ENCODE peak calls at places on chromosomes 4 and X, in eight cellular contexts. N is A172, G is endodermal cell, D is IMR-90, W is GM13977, S is fibroblast of the aortic adventitia, T is KBM-7, J is NCI-H146. V is an unnamed sample.

GRCh38 chr4:88021824-88022223 is 14.4 kb downstream of the PKD2 start:
- DNase-seq in N (no peak), G (no peak), D (peak), W (no peak), S (peak), T (no peak), J (no peak), V (no peak)

GRCh38 chrX:41335590-41336331 is 1.8 kb downstream of the DDX3X start:
- DNase-seq in N (no peak), G (no peak), D (peak), W (no peak), S (peak), T (no peak), J (no peak), V (no peak)

GRCh38 chrX:134459683-134460004 is 321 bp upstream of the HPRT1 start:
- DNase-seq in N (no peak), G (no peak), D (no peak), W (no peak), S (peak), T (peak), J (no peak), V (no peak)

GRCh38 chrX:22159071-22159470 is 113.6 kb upstream of the CBLL2 start:
- DNase-seq in N (peak), G (no peak), D (peak), W (no peak), S (peak), T (no peak), J (no peak), V (no peak)

GRCh38 chr4:100190643-100191600 is 654 bp upstream of the DDIT4L start:
- DNase-seq in N (no peak), G (peak), D (peak), W (no peak), S (peak), T (no peak), J (no peak), V (no peak)

GRCh38 chr4:168528131-168528949 is 31.5 kb downstream of the PALLD start:
- DNase-seq in N (peak), G (no peak), D (peak), W (no peak), S (peak), T (no peak), J (no peak), V (no peak)

GRCh38 chr4:24843121-24843520 is 47.7 kb downstream of the SOD3 start:
- DNase-seq in N (no peak), G (no peak), D (no peak), W (no peak), S (no peak), T (no peak), J (no peak), V (no peak)

GRCh38 chr4:110412354-110412753 is 63.6 kb upstream of the ENPEP start:
- DNase-seq in N (no peak), G (no peak), D (no peak), W (no peak), S (no peak), T (no peak), J (no peak), V (no peak)

GRCh38 chr4:158155656-158156356 is 17.0 kb downstream of the GASK1B start:
- DNase-seq in N (no peak), G (peak), D (no peak), W (no peak), S (no peak), T (no peak), J (peak), V (no peak)

GRCh38 chr4:163486321-163486720 is 8.2 kb upstream of the TMA16 start:
- DNase-seq in N (no peak), G (no peak), D (no peak), W (no peak), S (no peak), T (no peak), J (no peak), V (no peak)

GRCh38 chrX:63250253-63250868 is 100.8 kb downstream of the SPIN4 start:
- DNase-seq in N (peak), G (peak), D (peak), W (peak), S (peak), T (peak), J (no peak), V (peak)

GRCh38 chrX:13487731-13488505 is 81.5 kb upstream of the EGFL6 start:
- DNase-seq in N (peak), G (peak), D (peak), W (peak), S (peak), T (peak), J (peak), V (peak)

GRCh38 chrX:43973249-43973672 is at the start of gene NDP:
- DNase-seq in N (no peak), G (peak), D (no peak), W (no peak), S (no peak), T (no peak), J (no peak), V (no peak)

GRCh38 chr4:70061980-70062379 is 11.7 kb downstream of the HTN1 start:
- DNase-seq in N (no peak), G (no peak), D (no peak), W (no peak), S (no peak), T (no peak), J (no peak), V (no peak)

GRCh38 chr4:93174598-93174997 is 654.0 kb upstream of the ATOH1 start:
- DNase-seq in N (no peak), G (no peak), D (no peak), W (no peak), S (no peak), T (no peak), J (no peak), V (no peak)

GRCh38 chr4:84879651-84880200 is 86.8 kb downstream of the WDFY3 start:
- DNase-seq in N (no peak), G (no peak), D (peak), W (no peak), S (no peak), T (no peak), J (no peak), V (no peak)

GRCh38 chr4:119025440-119025839 is 110.2 kb upstream of the MYOZ2 start:
- DNase-seq in N (peak), G (no peak), D (peak), W (no peak), S (peak), T (peak), J (no peak), V (peak)

GRCh38 chrX:129193357-129193756 is 329.9 kb downstream of the SMARCA1 start:
- DNase-seq in N (peak), G (no peak), D (no peak), W (no peak), S (no peak), T (no peak), J (peak), V (no peak)

GRCh38 chrX:46647251-46647650 is 73.7 kb downstream of the CHST7 start:
- DNase-seq in N (no peak), G (no peak), D (no peak), W (no peak), S (peak), T (no peak), J (no peak), V (no peak)

GRCh38 chr4:158811704-158812103 is 42.9 kb downstream of the FNIP2 start:
- DNase-seq in N (peak), G (no peak), D (no peak), W (no peak), S (no peak), T (peak), J (peak), V (peak)

GRCh38 chr4:1610791-1611500 is 73.2 kb downstream of the FAM53A start:
- DNase-seq in N (no peak), G (no peak), D (no peak), W (no peak), S (no peak), T (no peak), J (no peak), V (no peak)

GRCh38 chrX:30504309-30504708 is 73.3 kb downstream of the TASL start:
- DNase-seq in N (peak), G (no peak), D (peak), W (peak), S (peak), T (peak), J (peak), V (peak)

GRCh38 chr4:109562457-109563237 is 2.6 kb downstream of the MCUB start:
- DNase-seq in N (no peak), G (no peak), D (no peak), W (no peak), S (no peak), T (no peak), J (peak), V (no peak)

GRCh38 chrX:20265726-20266681 is 705 bp downstream of the RPS6KA3 start:
- DNase-seq in N (peak), G (peak), D (peak), W (peak), S (no peak), T (peak), J (peak), V (peak)

GRCh38 chrX:44996282-44996681 is 123.3 kb downstream of the KDM6A start:
- DNase-seq in N (no peak), G (no peak), D (no peak), W (peak), S (no peak), T (no peak), J (no peak), V (no peak)

GRCh38 chr4:114867291-114867690 is 246.1 kb downstream of the NDST4 start:
- DNase-seq in N (no peak), G (no peak), D (no peak), W (no peak), S (no peak), T (no peak), J (no peak), V (no peak)

GRCh38 chrX:120446503-120446902 is 22.6 kb downstream of the LAMP2 start:
- DNase-seq in N (peak), G (no peak), D (peak), W (no peak), S (peak), T (no peak), J (no peak), V (no peak)

GRCh38 chr4:112214397-112215264 is 17.0 kb upstream of the AP1AR start:
- DNase-seq in N (peak), G (no peak), D (peak), W (no peak), S (peak), T (peak), J (peak), V (peak)

GRCh38 chr4:101345271-101345595 is 2.1 kb downstream of the PPP3CA start:
- DNase-seq in N (no peak), G (no peak), D (peak), W (peak), S (peak), T (no peak), J (no peak), V (peak)

GRCh38 chrX:25015486-25016360 is at the start of gene ARX:
- DNase-seq in N (no peak), G (peak), D (peak), W (peak), S (peak), T (no peak), J (peak), V (peak)

GRCh38 chr4:119725688-119726330 is 97.2 kb upstream of the PDE5A start:
- DNase-seq in N (no peak), G (peak), D (peak), W (no peak), S (peak), T (no peak), J (no peak), V (no peak)

GRCh38 chr4:189974056-189974455 is 33.4 kb downstream of the FRG1 start:
- DNase-seq in N (peak), G (no peak), D (no peak), W (peak), S (peak), T (peak), J (no peak), V (peak)

GRCh38 chr4:186904104-186904503 is 180.4 kb upstream of the FAT1 start:
- DNase-seq in N (peak), G (no peak), D (peak), W (no peak), S (peak), T (no peak), J (no peak), V (no peak)

GRCh38 chrX:11427082-11428033 is 134.1 kb downstream of the AMELX start:
- DNase-seq in N (no peak), G (peak), D (no peak), W (peak), S (peak), T (no peak), J (no peak), V (peak)

GRCh38 chrX:65528705-65529340 is 5.8 kb downstream of the LAS1L start:
- DNase-seq in N (peak), G (peak), D (peak), W (peak), S (peak), T (peak), J (no peak), V (peak)

GRCh38 chr4:38387348-38387747 is 276.7 kb upstream of the KLF3 start:
- DNase-seq in N (no peak), G (no peak), D (peak), W (no peak), S (peak), T (no peak), J (no peak), V (peak)

GRCh38 chrX:30275498-30275897 is 28.6 kb downstream of the MAGEB1 start:
- DNase-seq in N (peak), G (no peak), D (peak), W (no peak), S (peak), T (peak), J (peak), V (peak)

GRCh38 chr4:3412257-3413020 is 29.3 kb upstream of the HGFAC start:
- DNase-seq in N (no peak), G (peak), D (no peak), W (no peak), S (no peak), T (no peak), J (no peak), V (no peak)